ENCODE peak calls at places on chromosomes 7 and 10, in six cellular contexts. G, E, Q, Y, F and N are unnamed samples.

GRCh38 chr7:76316984-76317781 is 14.7 kb downstream of the HSPB1 start:
- DNase-seq in G (no peak), E (no peak), Q (no peak), Y (peak), F (no peak), N (peak)

GRCh38 chr7:38673795-38674194 is 42.6 kb upstream of the AMPH start:
- DNase-seq in G (no peak), E (peak), Q (no peak), Y (no peak), F (no peak), N (no peak)

GRCh38 chr10:102085336-102085735 is 20.2 kb downstream of the HPS6 start:
- DNase-seq in G (no peak), E (no peak), Q (no peak), Y (no peak), F (no peak), N (no peak)

GRCh38 chr7:92360387-92360786 is 86.9 kb upstream of the GATAD1 start:
- DNase-seq in G (no peak), E (no peak), Q (no peak), Y (no peak), F (no peak), N (no peak)

GRCh38 chr10:29496341-29497162 is 138.2 kb downstream of the SVIL start:
- DNase-seq in G (peak), E (peak), Q (no peak), Y (peak), F (peak), N (peak)

GRCh38 chr7:98119257-98119918 is 12.7 kb downstream of the LMTK2 start:
- DNase-seq in G (no peak), E (peak), Q (no peak), Y (no peak), F (peak), N (no peak)

GRCh38 chr7:43647314-43647691 is 64.4 kb downstream of the STK17A start:
- DNase-seq in G (no peak), E (peak), Q (no peak), Y (no peak), F (peak), N (no peak)

GRCh38 chr7:105678811-105679495 is 97.7 kb upstream of the EFCAB10 start:
- DNase-seq in G (peak), E (peak), Q (no peak), Y (peak), F (peak), N (peak)

GRCh38 chr7:78226059-78226658 is 427.6 kb downstream of the PHTF2 start:
- DNase-seq in G (no peak), E (peak), Q (no peak), Y (peak), F (peak), N (no peak)

GRCh38 chr7:69564454-69565417 is 33.5 kb upstream of the AUTS2 start:
- DNase-seq in G (no peak), E (peak), Q (no peak), Y (no peak), F (peak), N (no peak)

GRCh38 chr10:102311025-102311420 is 65.7 kb downstream of the GBF1 start:
- DNase-seq in G (no peak), E (no peak), Q (no peak), Y (no peak), F (no peak), N (no peak)

GRCh38 chr7:98551541-98552273 is 65.4 kb upstream of the NPTX2 start:
- DNase-seq in G (peak), E (no peak), Q (no peak), Y (peak), F (no peak), N (no peak)

GRCh38 chr10:31096161-31096560 is 64.5 kb upstream of the ZNF438 start:
- DNase-seq in G (no peak), E (no peak), Q (no peak), Y (no peak), F (no peak), N (no peak)

GRCh38 chr10:93816123-93816747 is 58.5 kb downstream of the LGI1 start:
- DNase-seq in G (peak), E (peak), Q (peak), Y (peak), F (peak), N (peak)

GRCh38 chr7:44489955-44490350 is 505 bp downstream of the NUDCD3 start:
- DNase-seq in G (peak), E (peak), Q (peak), Y (peak), F (no peak), N (no peak)

GRCh38 chr10:96697026-96697425 is 23.3 kb downstream of the PIK3AP1 start:
- DNase-seq in G (no peak), E (no peak), Q (no peak), Y (no peak), F (no peak), N (no peak)

GRCh38 chr7:128847721-128848211 is 14.9 kb upstream of the ATP6V1F start:
- DNase-seq in G (no peak), E (no peak), Q (no peak), Y (no peak), F (no peak), N (no peak)

GRCh38 chr7:506391-506831 is 13.2 kb downstream of the PDGFA start:
- DNase-seq in G (peak), E (no peak), Q (no peak), Y (peak), F (no peak), N (peak)

GRCh38 chr7:128022631-128023532 is 8.4 kb downstream of the LRRC4 start:
- DNase-seq in G (no peak), E (peak), Q (no peak), Y (no peak), F (no peak), N (no peak)

GRCh38 chr10:101286248-101287046 is 57.2 kb upstream of the LBX1 start:
- DNase-seq in G (no peak), E (no peak), Q (no peak), Y (no peak), F (no peak), N (no peak)

GRCh38 chr7:133836666-133837065 is 290.5 kb upstream of the LRGUK start:
- DNase-seq in G (no peak), E (no peak), Q (no peak), Y (no peak), F (peak), N (no peak)

GRCh38 chr7:64870656-64871055 is 32.4 kb upstream of the ZNF273 start:
- DNase-seq in G (peak), E (no peak), Q (no peak), Y (no peak), F (no peak), N (no peak)

GRCh38 chr10:32056136-32057040 is at the start of gene KIF5B:
- DNase-seq in G (peak), E (peak), Q (peak), Y (peak), F (peak), N (peak)

GRCh38 chr7:39510738-39511372 is 55.3 kb upstream of the YAE1 start:
- DNase-seq in G (no peak), E (no peak), Q (no peak), Y (no peak), F (no peak), N (no peak)

GRCh38 chr7:40569326-40569725 is 434.5 kb downstream of the SUGCT start:
- DNase-seq in G (no peak), E (no peak), Q (no peak), Y (no peak), F (no peak), N (no peak)

GRCh38 chr10:14748471-14748870 is 26.2 kb downstream of the FAM107B start:
- DNase-seq in G (no peak), E (no peak), Q (no peak), Y (no peak), F (no peak), N (no peak)

GRCh38 chr7:136868496-136869005 is at the start of gene CHRM2:
- DNase-seq in G (no peak), E (peak), Q (no peak), Y (no peak), F (peak), N (peak)

GRCh38 chr10:287814-288213 is 152.6 kb downstream of the ZMYND11 start:
- DNase-seq in G (no peak), E (no peak), Q (no peak), Y (no peak), F (peak), N (no peak)

GRCh38 chr10:43396928-43397624 is 11.9 kb downstream of the HNRNPF start:
- DNase-seq in G (peak), E (peak), Q (peak), Y (peak), F (peak), N (peak)

GRCh38 chr10:97081621-97082235 is 104.0 kb downstream of the SLIT1 start:
- DNase-seq in G (peak), E (peak), Q (no peak), Y (peak), F (peak), N (peak)

GRCh38 chr10:13997650-13998049 is 333.1 kb downstream of the FRMD4A start:
- DNase-seq in G (no peak), E (no peak), Q (no peak), Y (no peak), F (no peak), N (no peak)

GRCh38 chr7:132575336-132575986 is 809 bp downstream of the PLXNA4 start:
- DNase-seq in G (peak), E (peak), Q (no peak), Y (peak), F (peak), N (no peak)